ENCODE peak calls at places on chromosomes 16 and 17, in ten cellular contexts. N is NCI-H748 treated with DMSO at 0.1 percent for 48 hours, M is COR-L47, J is choroid plexus epithelial cell, C is hypothalamus, R is SW 1271, E is NCI-H1105 treated with DMSO at 0.1 percent for 48 hours, V is activated T-helper 1 cell treated with Interleukin-2 at 50 U/mL for 16 hours, O is NCI-H1092, W is OCI-M1. F is an unnamed sample.
A peak's percentile ranks its signal among the peaks of the same experiment; 100 is the strongest.

GRCh38 chr17:71762526-71762925 is 358.3 kb upstream of the SOX9 start:
- DNase-seq in N (no peak), M (no peak), J (no peak), C (no peak), R (no peak), E (no peak), V (no peak), O (no peak), W (no peak), F (no peak)

GRCh38 chr17:68080411-68081150 is 45.0 kb downstream of the KPNA2 start:
- DNase-seq in N (no peak), M (no peak), J (no peak), C (no peak), R (no peak), E (no peak), V (no peak), O (no peak), W (no peak), F (no peak)

GRCh38 chr16:79639576-79640311 is 39.2 kb upstream of the MAF start:
- DNase-seq in N (peak; percentile 4), M (no peak), J (no peak), C (no peak), R (no peak), E (no peak), V (no peak), O (no peak), W (no peak), F (no peak)

GRCh38 chr16:53094013-53094630 is 39.3 kb downstream of the CHD9 start:
- DNase-seq in N (no peak), M (peak; percentile 93), J (peak; percentile 78), C (peak; percentile 15), R (no peak), E (no peak), V (no peak), O (peak; percentile 52), W (no peak), F (no peak)

GRCh38 chr16:89357460-89357859 is 132.9 kb downstream of the ANKRD11 start:
- DNase-seq in N (no peak), M (no peak), J (no peak), C (peak; percentile 55), R (no peak), E (no peak), V (no peak), O (no peak), W (no peak), F (no peak)

GRCh38 chr16:68786685-68787418 is 49.8 kb downstream of the CDH1 start:
- DNase-seq in N (peak; percentile 20), M (peak; percentile 9), J (peak; percentile 89), C (peak; percentile 92), R (no peak), E (peak; percentile 92), V (no peak), O (no peak), W (no peak), F (no peak)

GRCh38 chr17:77279448-77280303 is 138.9 kb downstream of the SEC14L1 start:
- DNase-seq in N (no peak), M (no peak), J (no peak), C (no peak), R (no peak), E (no peak), V (no peak), O (no peak), W (peak; percentile 4), F (no peak)

GRCh38 chr17:60107526-60108257 is 29.0 kb upstream of the HEATR6 start:
- DNase-seq in N (no peak), M (no peak), J (peak; percentile 56), C (no peak), R (no peak), E (no peak), V (no peak), O (no peak), W (peak; percentile 25), F (peak; percentile 16)

GRCh38 chr16:52254753-52255152 is 292.2 kb downstream of the TOX3 start:
- DNase-seq in N (no peak), M (no peak), J (no peak), C (peak; percentile 6), R (no peak), E (no peak), V (no peak), O (no peak), W (no peak), F (no peak)

GRCh38 chr17:49968380-49969133 is 433 bp upstream of the DLX4 start:
- DNase-seq in N (peak; percentile 41), M (peak; percentile 82), J (peak; percentile 67), C (no peak), R (peak; percentile 63), E (peak; percentile 85), V (peak; percentile 55), O (peak; percentile 10), W (no peak), F (peak; percentile 91)

GRCh38 chr16:35295856-35296255 is 1836.4 kb downstream of the TP53TG3F start:
- DNase-seq in N (no peak), M (no peak), J (no peak), C (no peak), R (no peak), E (no peak), V (no peak), O (no peak), W (no peak), F (no peak)

GRCh38 chr17:59811209-59811608 is 81.5 kb downstream of the TUBD1 start:
- DNase-seq in N (no peak), M (no peak), J (no peak), C (no peak), R (no peak), E (no peak), V (no peak), O (no peak), W (no peak), F (no peak)

GRCh38 chr16:50259334-50260205 is 6.8 kb upstream of the ADCY7 start:
- DNase-seq in N (peak; percentile 63), M (peak; percentile 49), J (peak; percentile 34), C (no peak), R (no peak), E (peak; percentile 78), V (no peak), O (peak; percentile 61), W (no peak), F (peak; percentile 53)

GRCh38 chr17:1414634-1415033 is 14.6 kb upstream of the YWHAE start:
- DNase-seq in N (no peak), M (no peak), J (no peak), C (no peak), R (no peak), E (no peak), V (no peak), O (no peak), W (no peak), F (no peak)

GRCh38 chr16:3000540-3000939 is 12.2 kb upstream of the CLDN9 start:
- DNase-seq in N (no peak), M (no peak), J (no peak), C (no peak), R (no peak), E (no peak), V (no peak), O (no peak), W (no peak), F (no peak)

GRCh38 chr16:89338863-89339262 is 121.4 kb downstream of the ZNF778 start:
- DNase-seq in N (no peak), M (no peak), J (no peak), C (no peak), R (no peak), E (no peak), V (no peak), O (no peak), W (no peak), F (no peak)

GRCh38 chr16:83402969-83403368 is 404.8 kb upstream of the HSBP1 start:
- DNase-seq in N (peak; percentile 31), M (no peak), J (peak; percentile 69), C (no peak), R (no peak), E (peak; percentile 11), V (no peak), O (peak; percentile 23), W (no peak), F (no peak)

GRCh38 chr17:269616-270514 is 82.7 kb downstream of the RPH3AL start:
- DNase-seq in N (no peak), M (no peak), J (no peak), C (no peak), R (no peak), E (no peak), V (no peak), O (no peak), W (peak; percentile 49), F (no peak)

GRCh38 chr16:75061677-75062076 is 54.9 kb downstream of the LDHD start:
- DNase-seq in N (no peak), M (no peak), J (no peak), C (no peak), R (no peak), E (no peak), V (no peak), O (no peak), W (no peak), F (no peak)

GRCh38 chr16:1946495-1947368 is 3.7 kb upstream of the MSRB1 start:
- DNase-seq in N (no peak), M (no peak), J (no peak), C (no peak), R (no peak), E (no peak), V (no peak), O (no peak), W (no peak), F (no peak)

GRCh38 chr17:18257747-18258355 is 687 bp downstream of the FLII start:
- DNase-seq in N (peak; percentile 21), M (no peak), J (peak; percentile 35), C (peak; percentile 79), R (peak; percentile 75), E (peak; percentile 51), V (peak; percentile 16), O (no peak), W (peak; percentile 78), F (peak; percentile 21)

GRCh38 chr16:69131749-69132423 is 502 bp downstream of the CHTF8 start:
- DNase-seq in N (peak; percentile 12), M (peak; percentile 78), J (peak; percentile 85), C (peak; percentile 83), R (peak; percentile 38), E (peak; percentile 33), V (peak; percentile 53), O (peak; percentile 64), W (peak; percentile 73), F (peak; percentile 70)

GRCh38 chr16:1941162-1941923 is 1.7 kb downstream of the MSRB1 start:
- DNase-seq in N (no peak), M (no peak), J (peak; percentile 40), C (no peak), R (no peak), E (no peak), V (no peak), O (no peak), W (no peak), F (no peak)

GRCh38 chr16:20897253-20897896 is 2.8 kb downstream of the DCUN1D3 start:
- DNase-seq in N (no peak), M (no peak), J (peak; percentile 81), C (no peak), R (no peak), E (no peak), V (no peak), O (no peak), W (peak; percentile 11), F (no peak)

GRCh38 chr17:61053469-61053868 is 346.2 kb upstream of the TBX2 start:
- DNase-seq in N (no peak), M (no peak), J (no peak), C (no peak), R (no peak), E (no peak), V (no peak), O (no peak), W (no peak), F (no peak)

GRCh38 chr17:71764507-71764906 is 356.3 kb upstream of the SOX9 start:
- DNase-seq in N (no peak), M (no peak), J (peak; percentile 15), C (no peak), R (no peak), E (no peak), V (no peak), O (no peak), W (peak; percentile 29), F (no peak)

GRCh38 chr17:79630120-79630519 is 19.3 kb upstream of the RBFOX3 start:
- DNase-seq in N (no peak), M (no peak), J (no peak), C (no peak), R (no peak), E (no peak), V (no peak), O (no peak), W (no peak), F (no peak)

GRCh38 chr17:78736526-78737079 is 45.5 kb downstream of the CYTH1 start:
- DNase-seq in N (no peak), M (no peak), J (no peak), C (no peak), R (peak; percentile 43), E (peak; percentile 32), V (peak; percentile 59), O (no peak), W (peak; percentile 66), F (peak; percentile 54)

F was measured in NCI-H2227 treated with DMSO at 0.1 percent for 48 hours.